ENCODE peak calls at places on chromosomes 1 and 21, in ten cellular contexts. N is AG10803, O is NCI-H1436, V is WTC11, Y is endothelial cell, M is LoVo, Q is brain microvascular endothelial cell, J is cardiac muscle cell, D is nephron progenitor cell, X is heart right ventricle. G is an unnamed sample.
A peak's percentile ranks its signal among the peaks of the same experiment; 100 is the strongest.

GRCh38 chr1:16120411-16120810 is 35.5 kb downstream of the EPHA2 start:
- DNase-seq in N (peak; percentile 36), O (no peak), V (no peak), Y (no peak), M (no peak), Q (no peak), J (no peak), D (no peak), X (no peak), G (no peak)

GRCh38 chr21:35925497-35925896 is 134.8 kb downstream of the SETD4 start:
- DNase-seq in N (peak; percentile 28), O (no peak), V (no peak), Y (no peak), M (no peak), Q (no peak), J (peak; percentile 82), D (peak; percentile 8), X (no peak), G (no peak)

GRCh38 chr1:16181887-16182719 is 26.2 kb upstream of the EPHA2 start:
- DNase-seq in N (peak; percentile 90), O (no peak), V (peak; percentile 70), Y (peak; percentile 79), M (peak; percentile 90), Q (peak; percentile 93), J (peak; percentile 95), D (peak; percentile 68), X (peak; percentile 88), G (no peak)

GRCh38 chr1:214473392-214473791 is 78.0 kb downstream of the PTPN14 start:
- DNase-seq in N (peak; percentile 90), O (no peak), V (no peak), Y (no peak), M (no peak), Q (no peak), J (peak; percentile 89), D (no peak), X (no peak), G (no peak)

GRCh38 chr1:53573522-53573921 is 114.3 kb downstream of the DMRTB1 start:
- DNase-seq in N (no peak), O (no peak), V (no peak), Y (no peak), M (no peak), Q (no peak), J (no peak), D (no peak), X (no peak), G (no peak)

GRCh38 chr1:34113887-34114286 is 51.1 kb downstream of the CSMD2 start:
- DNase-seq in N (peak; percentile 39), O (no peak), V (peak; percentile 35), Y (peak; percentile 40), M (peak; percentile 17), Q (peak; percentile 1), J (peak; percentile 1), D (no peak), X (no peak), G (no peak)

GRCh38 chr1:15682886-15683410 is 1.2 kb upstream of the PLEKHM2 start:
- DNase-seq in N (no peak), O (no peak), V (no peak), Y (no peak), M (no peak), Q (no peak), J (no peak), D (no peak), X (no peak), G (no peak)

GRCh38 chr1:167800241-167800640 is 78.5 kb downstream of the MPZL1 start:
- DNase-seq in N (no peak), O (no peak), V (no peak), Y (no peak), M (no peak), Q (no peak), J (no peak), D (no peak), X (no peak), G (no peak)

GRCh38 chr1:185479781-185480180 is 162.7 kb upstream of the IVNS1ABP start:
- DNase-seq in N (no peak), O (no peak), V (no peak), Y (no peak), M (no peak), Q (no peak), J (no peak), D (no peak), X (no peak), G (no peak)

GRCh38 chr1:163844393-163844948 is 522.7 kb downstream of the NUF2 start:
- DNase-seq in N (peak; percentile 82), O (no peak), V (no peak), Y (no peak), M (no peak), Q (peak; percentile 43), J (peak; percentile 5), D (no peak), X (no peak), G (no peak)

GRCh38 chr1:205301842-205302588 is 19.5 kb downstream of the NUAK2 start:
- DNase-seq in N (peak; percentile 54), O (no peak), V (no peak), Y (no peak), M (no peak), Q (no peak), J (peak; percentile 55), D (no peak), X (no peak), G (no peak)

GRCh38 chr1:182193908-182194550 is 132.5 kb upstream of the ZNF648 start:
- DNase-seq in N (peak; percentile 96), O (no peak), V (no peak), Y (no peak), M (no peak), Q (no peak), J (peak; percentile 35), D (no peak), X (no peak), G (no peak)

GRCh38 chr1:160363010-160363409 is 3.9 kb upstream of the NHLH1 start:
- DNase-seq in N (no peak), O (no peak), V (no peak), Y (no peak), M (no peak), Q (no peak), J (no peak), D (no peak), X (no peak), G (no peak)

GRCh38 chr1:65836686-65837085 is 44.0 kb downstream of the PDE4B start:
- DNase-seq in N (no peak), O (no peak), V (no peak), Y (no peak), M (no peak), Q (no peak), J (no peak), D (no peak), X (no peak), G (no peak)

GRCh38 chr1:233543338-233544255 is 70.3 kb upstream of the KCNK1 start:
- DNase-seq in N (peak; percentile 68), O (no peak), V (no peak), Y (no peak), M (peak; percentile 87), Q (peak; percentile 38), J (peak; percentile 68), D (no peak), X (no peak), G (no peak)

GRCh38 chr1:169527461-169528213 is 41.9 kb upstream of the SLC19A2 start:
- DNase-seq in N (peak; percentile 59), O (no peak), V (no peak), Y (no peak), M (no peak), Q (no peak), J (peak; percentile 61), D (no peak), X (no peak), G (no peak)

GRCh38 chr1:15027515-15027948 is 126.0 kb upstream of the TMEM51 start:
- DNase-seq in N (peak; percentile 70), O (no peak), V (peak; percentile 87), Y (peak; percentile 85), M (peak; percentile 40), Q (peak; percentile 61), J (peak; percentile 66), D (peak; percentile 88), X (peak; percentile 65), G (no peak)

GRCh38 chr1:9269078-9269501 is 23.6 kb upstream of the SPSB1 start:
- DNase-seq in N (no peak), O (no peak), V (no peak), Y (no peak), M (no peak), Q (no peak), J (no peak), D (no peak), X (no peak), G (no peak)

GRCh38 chr1:224189561-224189960 is 6.5 kb downstream of the DEGS1 start:
- DNase-seq in N (no peak), O (no peak), V (no peak), Y (no peak), M (no peak), Q (no peak), J (no peak), D (no peak), X (no peak), G (no peak)

GRCh38 chr1:20540281-20540680 is 12.1 kb upstream of the FAM43B start:
- DNase-seq in N (peak; percentile 33), O (no peak), V (no peak), Y (no peak), M (no peak), Q (no peak), J (peak; percentile 21), D (no peak), X (no peak), G (no peak)

GRCh38 chr1:184870319-184870718 is 104.0 kb downstream of the NIBAN1 start:
- DNase-seq in N (no peak), O (no peak), V (no peak), Y (no peak), M (no peak), Q (no peak), J (no peak), D (no peak), X (no peak), G (no peak)

GRCh38 chr1:21099034-21099868 is 77.4 kb downstream of the EIF4G3 start:
- DNase-seq in N (no peak), O (no peak), V (no peak), Y (no peak), M (no peak), Q (no peak), J (peak; percentile 44), D (no peak), X (no peak), G (no peak)

GRCh38 chr1:231660198-231660597 is 33.6 kb downstream of the DISC1 start:
- DNase-seq in N (no peak), O (no peak), V (no peak), Y (no peak), M (no peak), Q (no peak), J (no peak), D (no peak), X (no peak), G (no peak)

GRCh38 chr1:23376890-23377811 is 7.5 kb upstream of the ZNF436 start:
- DNase-seq in N (peak; percentile 85), O (no peak), V (no peak), Y (no peak), M (peak; percentile 88), Q (peak; percentile 74), J (peak; percentile 81), D (no peak), X (peak; percentile 38), G (no peak)

GRCh38 chr21:14520535-14520934 is 25.6 kb downstream of the SAMSN1 start:
- DNase-seq in N (no peak), O (no peak), V (peak; percentile 11), Y (no peak), M (no peak), Q (no peak), J (peak; percentile 5), D (no peak), X (no peak), G (no peak)

GRCh38 chr1:93816970-93817738 is 61.9 kb downstream of the DNTTIP2 start:
- DNase-seq in N (peak; percentile 73), O (no peak), V (no peak), Y (peak; percentile 35), M (no peak), Q (peak; percentile 53), J (peak; percentile 96), D (no peak), X (peak; percentile 44), G (no peak)

GRCh38 chr1:3630914-3631313 is 6.1 kb downstream of the TPRG1L start:
- DNase-seq in N (no peak), O (no peak), V (no peak), Y (no peak), M (no peak), Q (no peak), J (no peak), D (no peak), X (no peak), G (no peak)

GRCh38 chr1:227362039-227362438 is 43.7 kb upstream of the CDC42BPA start:
- DNase-seq in N (peak; percentile 9), O (no peak), V (no peak), Y (no peak), M (no peak), Q (peak; percentile 4), J (peak; percentile 35), D (no peak), X (no peak), G (no peak)

G was measured in GM12878.